ENCODE peak calls at places on chromosome 4, in four cellular contexts. One of them, this sample, is unnamed.

GRCh38 chr4:7811536-7812190 is 128.0 kb downstream of the AFAP1 start:
- DNase-seq in neuronal stem cell: no peak
- DNase-seq in mesenchymal stem cell: peak; percentile 87
- DNase-seq in H1: no peak
- DNase-seq in this sample: peak; percentile 95

GRCh38 chr4:87100093-87100634 is 120.3 kb downstream of the KLHL8 start:
- DNase-seq in neuronal stem cell: peak; percentile 27
- DNase-seq in mesenchymal stem cell: no peak
- DNase-seq in H1: no peak
- DNase-seq in this sample: no peak

GRCh38 chr4:29336851-29337250 is 1383.3 kb upstream of the PCDH7 start:
- DNase-seq in neuronal stem cell: no peak
- DNase-seq in mesenchymal stem cell: no peak
- DNase-seq in H1: no peak
- DNase-seq in this sample: no peak

GRCh38 chr4:119099227-119099910 is 36.3 kb upstream of the MYOZ2 start:
- DNase-seq in neuronal stem cell: no peak
- DNase-seq in mesenchymal stem cell: peak; percentile 67
- DNase-seq in H1: no peak
- DNase-seq in this sample: peak; percentile 62

GRCh38 chr4:155941085-155941484 is 12.6 kb downstream of the CTSO start:
- DNase-seq in neuronal stem cell: no peak
- DNase-seq in mesenchymal stem cell: no peak
- DNase-seq in H1: no peak
- DNase-seq in this sample: no peak

GRCh38 chr4:102675142-102675541 is 85.6 kb downstream of the MANBA start:
- DNase-seq in neuronal stem cell: no peak
- DNase-seq in mesenchymal stem cell: peak; percentile 93
- DNase-seq in H1: no peak
- DNase-seq in this sample: peak; percentile 72

GRCh38 chr4:164956766-164957643 is 20.5 kb downstream of the TRIM61 start:
- DNase-seq in neuronal stem cell: peak; percentile 41
- DNase-seq in mesenchymal stem cell: peak; percentile 68
- DNase-seq in H1: peak; percentile 54
- DNase-seq in this sample: peak; percentile 65

GRCh38 chr4:5383191-5383980 is 325.0 kb downstream of the EVC2 start:
- DNase-seq in neuronal stem cell: no peak
- DNase-seq in mesenchymal stem cell: peak; percentile 42
- DNase-seq in H1: no peak
- DNase-seq in this sample: peak; percentile 74

GRCh38 chr4:25783943-25784342 is 78.8 kb downstream of the SEL1L3 start:
- DNase-seq in neuronal stem cell: no peak
- DNase-seq in mesenchymal stem cell: no peak
- DNase-seq in H1: no peak
- DNase-seq in this sample: no peak

GRCh38 chr4:79862842-79863241 is 210.2 kb downstream of the ANTXR2 start:
- DNase-seq in neuronal stem cell: no peak
- DNase-seq in mesenchymal stem cell: no peak
- DNase-seq in H1: no peak
- DNase-seq in this sample: no peak

GRCh38 chr4:77862478-77863216 is at the start of gene MRPL1:
- DNase-seq in neuronal stem cell: peak; percentile 79
- DNase-seq in mesenchymal stem cell: peak; percentile 97
- DNase-seq in H1: peak; percentile 68
- DNase-seq in this sample: peak; percentile 96
- H4K91ac ChIP-seq in neuronal stem cell: no peak within 1 kb of the TSS
- H4K91ac ChIP-seq in mesenchymal stem cell: no peak within 1 kb of the TSS
- H4K91ac ChIP-seq in H1: peak within 1 kb of the TSS; percentile 86
- H4K91ac ChIP-seq in this sample: peak within 1 kb of the TSS; percentile 74

GRCh38 chr4:169724251-169724650 is 33.5 kb downstream of the HPF1 start:
- DNase-seq in neuronal stem cell: no peak
- DNase-seq in mesenchymal stem cell: peak; percentile 17
- DNase-seq in H1: no peak
- DNase-seq in this sample: peak; percentile 52

GRCh38 chr4:169723207-169723606 is 34.5 kb downstream of the HPF1 start:
- DNase-seq in neuronal stem cell: no peak
- DNase-seq in mesenchymal stem cell: peak; percentile 4
- DNase-seq in H1: no peak
- DNase-seq in this sample: no peak

GRCh38 chr4:169730564-169730963 is 27.2 kb downstream of the HPF1 start:
- DNase-seq in neuronal stem cell: no peak
- DNase-seq in mesenchymal stem cell: no peak
- DNase-seq in H1: no peak
- DNase-seq in this sample: no peak

DNA sequence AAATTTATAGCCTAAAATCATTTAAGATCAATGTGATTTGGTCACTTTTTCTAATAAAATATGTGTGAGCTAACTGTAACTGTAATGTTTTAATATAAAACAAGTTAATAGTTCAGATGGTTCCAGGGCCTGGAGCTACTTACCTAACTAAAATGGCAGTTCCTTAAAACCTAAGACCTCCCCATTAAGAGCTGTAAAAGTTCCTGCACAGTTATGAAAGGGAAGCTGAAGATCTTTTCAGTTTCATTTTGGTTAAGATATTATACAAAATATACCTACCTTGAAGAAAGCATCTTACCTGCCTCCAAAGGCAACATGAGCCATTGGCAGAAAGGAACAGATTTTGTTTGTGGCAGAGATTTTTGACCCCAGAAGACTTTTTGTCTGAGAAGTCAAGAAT is 30.1 kb downstream of the HPF1 start:
- DNase-seq in neuronal stem cell: no peak
- DNase-seq in mesenchymal stem cell: no peak
- DNase-seq in H1: no peak
- DNase-seq in this sample: no peak
- H2BK5ac ChIP-seq in neuronal stem cell: no peak overlapping the region
- H2BK5ac ChIP-seq in mesenchymal stem cell: no peak overlapping the region
- H2BK5ac ChIP-seq in H1: no peak overlapping the region
- H2BK5ac ChIP-seq in this sample: no peak overlapping the region

DNA sequence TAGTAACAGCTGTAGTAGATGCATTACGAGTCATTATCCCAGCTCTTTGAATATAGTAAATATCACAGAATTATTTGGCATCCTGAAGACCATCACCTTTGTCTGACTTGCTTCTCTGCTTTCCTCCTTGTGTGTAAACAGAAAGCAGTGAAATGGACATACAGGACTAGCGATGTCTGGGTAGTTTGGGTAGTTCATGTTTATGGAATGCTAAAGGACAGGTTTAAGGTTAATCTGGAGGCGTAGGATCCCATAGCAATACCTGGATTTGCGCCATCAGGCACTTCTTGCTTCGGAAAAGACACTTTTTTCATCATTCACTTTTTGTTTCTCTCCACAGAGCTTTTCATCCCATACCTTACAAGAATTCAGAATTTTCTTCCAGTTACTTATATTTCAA is 232.2 kb downstream of the GPAT3 start:
- DNase-seq in neuronal stem cell: no peak
- DNase-seq in mesenchymal stem cell: no peak
- DNase-seq in H1: no peak
- DNase-seq in this sample: no peak
- H3K4me3 ChIP-seq in neuronal stem cell: no peak overlapping the region
- H3K4me3 ChIP-seq in mesenchymal stem cell: no peak overlapping the region
- H3K4me3 ChIP-seq in H1: no peak overlapping the region
- H3K4me3 ChIP-seq in this sample: no peak overlapping the region

GRCh38 chr4:122930877-122931276 is 8.5 kb upstream of the NUDT6 start:
- DNase-seq in neuronal stem cell: no peak
- DNase-seq in mesenchymal stem cell: peak; percentile 24
- DNase-seq in H1: no peak
- DNase-seq in this sample: peak; percentile 41
- H4K91ac ChIP-seq in neuronal stem cell: no peak overlapping the region
- H4K91ac ChIP-seq in mesenchymal stem cell: no peak overlapping the region
- H4K91ac ChIP-seq in H1: no peak overlapping the region
- H4K91ac ChIP-seq in this sample: no peak overlapping the region